ENCODE peak calls at places on chromosomes 1 and 21, in ten cellular contexts. U, F, P, D, A, E, N, I, O and T are unnamed samples.

GRCh38 chr1:43238104-43238503 is 31.7 kb upstream of the TMEM125 start:
- ATAC-seq in U (peak; percentile 86), F (peak; percentile 80), P (peak; percentile 95), D (peak; percentile 89), A (peak; percentile 66), E (peak; percentile 64), N (peak; percentile 94), I (peak; percentile 95), O (peak; percentile 71), T (peak; percentile 65)

GRCh38 chr1:165647970-165648369 is 16.9 kb downstream of the MGST3 start:
- ATAC-seq in U (no peak), F (no peak), P (no peak), D (peak; percentile 62), A (no peak), E (no peak), N (no peak), I (no peak), O (no peak), T (no peak)

GRCh38 chr1:157956754-157957153 is 36.7 kb upstream of the KIRREL1 start:
- ATAC-seq in U (no peak), F (no peak), P (no peak), D (no peak), A (no peak), E (no peak), N (no peak), I (no peak), O (no peak), T (no peak)

GRCh38 chr1:109634292-109634691 is 14.7 kb downstream of the AMPD2 start:
- ATAC-seq in U (no peak), F (no peak), P (no peak), D (no peak), A (no peak), E (peak; percentile 52), N (no peak), I (no peak), O (no peak), T (no peak)

GRCh38 chr1:153617677-153618076 is 1.6 kb upstream of the S100A14 start:
- ATAC-seq in U (peak; percentile 47), F (peak; percentile 68), P (peak; percentile 63), D (peak; percentile 72), A (no peak), E (peak; percentile 94), N (peak; percentile 84), I (no peak), O (no peak), T (peak; percentile 82)

GRCh38 chr1:66876664-66877063 is 48.0 kb downstream of the DNAI4 start:
- ATAC-seq in U (no peak), F (no peak), P (no peak), D (no peak), A (no peak), E (no peak), N (peak; percentile 85), I (no peak), O (no peak), T (no peak)

GRCh38 chr1:44994306-44994898 is 8.0 kb upstream of the EIF2B3 start:
- ATAC-seq in U (no peak), F (no peak), P (no peak), D (no peak), A (no peak), E (no peak), N (no peak), I (peak; percentile 81), O (no peak), T (no peak)

GRCh38 chr1:31027693-31028526 is 37.6 kb downstream of the PUM1 start:
- ATAC-seq in U (no peak), F (no peak), P (no peak), D (peak; percentile 81), A (peak; percentile 33), E (peak; percentile 81), N (peak; percentile 62), I (no peak), O (peak; percentile 64), T (no peak)

GRCh38 chr1:107767156-107767582 is 197.8 kb downstream of the VAV3 start:
- ATAC-seq in U (no peak), F (peak; percentile 51), P (no peak), D (peak; percentile 77), A (peak; percentile 42), E (no peak), N (no peak), I (no peak), O (no peak), T (no peak)

GRCh38 chr21:33543505-33544129 is 779 bp downstream of the SON start:
- ATAC-seq in U (peak; percentile 21), F (peak; percentile 48), P (peak; percentile 32), D (peak; percentile 55), A (peak; percentile 41), E (peak; percentile 49), N (peak; percentile 64), I (peak; percentile 27), O (peak; percentile 66), T (peak; percentile 19)

GRCh38 chr1:47635597-47635996 is 197.8 kb downstream of the FOXD2 start:
- ATAC-seq in U (no peak), F (no peak), P (no peak), D (no peak), A (no peak), E (no peak), N (no peak), I (no peak), O (no peak), T (no peak)
- H3K27me3 ChIP-seq in U (no peaks in the 10 kb centered on the region), F (no peaks in the 10 kb centered on the region), P (peaks cover 9% of the 10 kb centered on the region), D (no peaks in the 10 kb centered on the region), A (no peaks in the 10 kb centered on the region), E (no peaks in the 10 kb centered on the region), N (peaks cover 2% of the 10 kb centered on the region), I (peaks cover 13% of the 10 kb centered on the region), O (no peaks in the 10 kb centered on the region), T (peaks cover 33% of the 10 kb centered on the region)

DNA sequence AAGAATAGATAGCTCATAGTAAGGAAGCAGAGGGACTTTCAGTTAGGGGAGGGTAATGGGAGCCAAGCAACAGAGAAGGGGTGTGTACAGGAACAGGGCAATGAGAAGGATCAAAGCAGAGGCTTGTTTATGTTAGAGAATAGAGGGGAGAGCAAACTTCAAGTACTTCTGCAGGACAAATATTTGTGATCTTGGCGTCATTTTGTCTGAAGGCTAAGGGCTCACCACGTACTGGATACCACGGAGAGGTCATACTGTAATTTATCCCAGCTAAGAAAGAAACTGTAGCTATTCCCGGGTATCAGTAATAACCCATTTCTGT is 136.6 kb downstream of the RWDD3 start:
- ATAC-seq in U (no peak), F (no peak), P (no peak), D (no peak), A (no peak), E (no peak), N (no peak), I (peak; percentile 86), O (no peak), T (no peak)
- H3K27ac ChIP-seq in U (no peak overlapping the region), F (no peak overlapping the region), P (no peak overlapping the region), D (no peak overlapping the region), A (no peak overlapping the region), E (no peak overlapping the region), N (no peak overlapping the region), I (no peak overlapping the region), O (no peak overlapping the region), T (no peak overlapping the region)

GRCh38 chr1:92833840-92834239 is 2.0 kb downstream of the RPL5 start:
- ATAC-seq in U (no peak), F (no peak), P (no peak), D (no peak), A (no peak), E (peak; percentile 14), N (peak; percentile 5), I (no peak), O (no peak), T (no peak)

GRCh38 chr1:92834617-92835016 is 2.8 kb downstream of the RPL5 start:
- ATAC-seq in U (no peak), F (no peak), P (no peak), D (no peak), A (no peak), E (peak; percentile 6), N (no peak), I (no peak), O (no peak), T (no peak)

GRCh38 chr1:92831368-92831761 is 475 bp upstream of the RPL5 start:
- ATAC-seq in U (no peak), F (no peak), P (peak; percentile 18), D (no peak), A (no peak), E (peak; percentile 2), N (peak; percentile 13), I (peak; percentile 75), O (no peak), T (no peak)

GRCh38 chr1:92832537-92833160 is 809 bp downstream of the RPL5 start:
- ATAC-seq in U (peak; percentile 1), F (no peak), P (peak; percentile 4), D (peak; percentile 31), A (peak; percentile 42), E (peak; percentile 1), N (peak; percentile 12), I (no peak), O (peak; percentile 3), T (no peak)

DNA sequence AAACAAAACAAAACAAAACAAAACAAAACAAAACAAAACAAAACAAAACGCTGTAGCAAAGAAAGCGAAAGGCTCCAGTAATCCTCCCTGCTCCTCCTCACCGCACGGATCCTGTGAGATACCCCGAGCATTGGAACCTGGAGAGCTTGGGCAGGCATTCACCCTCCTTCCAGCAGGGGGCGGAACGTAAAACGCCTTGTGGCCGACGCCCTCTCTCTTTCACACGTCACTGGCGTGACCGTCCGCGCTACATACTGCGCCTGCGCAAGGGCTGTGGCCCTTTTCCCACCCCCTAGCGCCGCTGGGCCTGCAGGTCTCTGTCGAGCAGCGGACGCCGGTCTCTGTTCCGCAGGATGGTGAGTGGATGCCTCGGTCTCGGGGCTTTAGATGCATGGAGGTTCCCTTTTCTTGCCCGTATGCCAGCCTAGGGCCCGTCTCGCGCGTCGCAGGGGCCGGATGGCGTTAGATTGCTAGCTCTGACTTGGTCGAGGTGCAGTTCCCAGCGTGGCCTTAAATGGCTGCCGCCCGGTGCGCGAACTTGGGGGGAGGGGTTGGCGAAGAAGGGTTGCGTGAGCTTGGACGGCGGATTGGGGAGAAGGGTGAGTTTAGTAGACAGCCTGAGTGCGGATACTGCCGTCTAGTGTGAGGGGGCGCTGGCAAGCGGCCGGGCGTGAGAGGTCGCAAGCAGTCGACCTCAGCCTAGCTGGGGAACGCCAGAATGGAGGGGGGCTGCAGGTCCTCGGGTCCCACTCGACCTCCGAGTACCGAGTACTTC is at the start of gene RPL5:
- ATAC-seq in U (peak; percentile 100), F (peak; percentile 97), P (peak; percentile 88), D (peak; percentile 98), A (peak; percentile 98), E (peak; percentile 89), N (peak; percentile 90), I (peak; percentile 94), O (peak; percentile 99), T (peak; percentile 99)
- TF ChIP-seq POLR2A in U (peak; percentile 97), F (peak; percentile 94), P (peak; percentile 98), D (no peak), A (peak; percentile 92), E (peak; percentile 100), N (peak; percentile 100), I (peak; percentile 99), O (peak; percentile 93), T (peak; percentile 88)

GRCh38 chr1:25644962-25645361 is 28.4 kb downstream of the MAN1C1 start:
- ATAC-seq in U (no peak), F (no peak), P (no peak), D (no peak), A (no peak), E (no peak), N (no peak), I (no peak), O (no peak), T (no peak)
- H3K27me3 ChIP-seq in U (no peaks in the 10 kb centered on the region), F (no peaks in the 10 kb centered on the region), P (peaks cover 28% of the 10 kb centered on the region), D (no peaks in the 10 kb centered on the region), A (no peaks in the 10 kb centered on the region), E (peaks cover 7% of the 10 kb centered on the region), N (peaks cover 55% of the 10 kb centered on the region), I (peaks cover 36% of the 10 kb centered on the region), O (no peaks in the 10 kb centered on the region), T (no peaks in the 10 kb centered on the region)

GRCh38 chr1:177012342-177012741 is 152.2 kb downstream of the ASTN1 start:
- ATAC-seq in U (no peak), F (no peak), P (no peak), D (no peak), A (no peak), E (no peak), N (no peak), I (no peak), O (no peak), T (no peak)
- H3K27ac ChIP-seq in U (no peak overlapping the region), F (no peak overlapping the region), P (no peak overlapping the region), D (no peak overlapping the region), A (no peak overlapping the region), E (no peak overlapping the region), N (no peak overlapping the region), I (no peak overlapping the region), O (no peak overlapping the region), T (no peak overlapping the region)